ENCODE peak calls at places on chromosomes 2 and 18, in six cellular contexts. N is SK-N-SH, V is A549, U is Panc1, M is K562, E is HepG2. Z is an unnamed sample.

GRCh38 chr2:232331071-232331470 is 47.5 kb upstream of the ALPP start:
- DNase-seq in E (no peak), N (no peak), V (no peak), U (no peak), M (no peak), Z (no peak)

GRCh38 chr18:74499633-74500032 is 3.5 kb downstream of the CNDP2 start:
- DNase-seq in E (no peak), V (no peak), M (peak), N (no peak), U (no peak), Z (no peak)

GRCh38 chr2:43737855-43738254 is 36.0 kb upstream of the DYNC2LI1 start:
- DNase-seq in E (no peak), M (no peak), U (no peak), N (no peak), V (no peak), Z (no peak)

GRCh38 chr2:102841107-102841840 is 79.4 kb downstream of the TMEM182 start:
- DNase-seq in N (peak), U (peak), E (peak), M (peak), V (peak), Z (peak)

GRCh38 chr2:217988014-217988839 is 14.6 kb downstream of the TNS1 start:
- DNase-seq in V (peak), M (peak), E (peak), U (no peak), N (peak), Z (peak)

GRCh38 chr2:4973354-4973753 is 718.8 kb upstream of the SOX11 start:
- DNase-seq in V (no peak), N (no peak), U (no peak), M (no peak), E (no peak), Z (no peak)

GRCh38 chr2:216404010-216404618 is 8.2 kb upstream of the SMARCAL1 start:
- DNase-seq in E (peak), N (peak), M (peak), U (peak), V (peak), Z (peak)

GRCh38 chr2:8546319-8547283 is 135.3 kb upstream of the ID2 start:
- DNase-seq in U (no peak), M (no peak), N (no peak), E (no peak), V (no peak), Z (no peak)

GRCh38 chr2:130370490-130370889 is 14.6 kb downstream of the PTPN18 start:
- DNase-seq in N (no peak), U (no peak), E (no peak), M (no peak), V (no peak), Z (no peak)

GRCh38 chr2:58235170-58235569 is 6.0 kb downstream of the FANCL start:
- DNase-seq in E (no peak), U (no peak), N (no peak), M (no peak), V (no peak), Z (no peak)

GRCh38 chr2:83587309-83587708 is 871.8 kb downstream of the SUCLG1 start:
- DNase-seq in U (no peak), M (no peak), N (no peak), E (no peak), V (peak), Z (no peak)

GRCh38 chr18:27491772-27492171 is 306.7 kb upstream of the CHST9 start:
- DNase-seq in U (no peak), E (no peak), V (no peak), M (no peak), N (no peak), Z (peak)

GRCh38 chr2:44705356-44705755 is 236.1 kb upstream of the SIX3 start:
- DNase-seq in M (no peak), N (no peak), V (no peak), E (no peak), U (no peak), Z (peak)

GRCh38 chr18:64044616-64045015 is 74.7 kb downstream of the SERPINB8 start:
- DNase-seq in N (no peak), U (no peak), V (no peak), E (no peak), M (no peak), Z (no peak)

GRCh38 chr2:239930871-239931771 is 94.0 kb downstream of the NDUFA10 start:
- DNase-seq in N (no peak), M (no peak), U (no peak), V (no peak), E (no peak), Z (no peak)

GRCh38 chr2:40511661-40512213 is 59.8 kb upstream of the SLC8A1 start:
- DNase-seq in M (no peak), N (no peak), V (no peak), E (no peak), U (no peak), Z (peak)

GRCh38 chr2:146661494-146662096 is 1183.2 kb upstream of the ACVR2A start:
- DNase-seq in U (peak), M (peak), E (peak), N (peak), V (peak), Z (peak)

GRCh38 chr2:63326473-63326872 is 261.8 kb downstream of the WDPCP start:
- DNase-seq in V (no peak), N (no peak), E (no peak), M (no peak), U (no peak), Z (no peak)

GRCh38 chr2:204468689-204469429 is 76.4 kb upstream of the PARD3B start:
- DNase-seq in N (no peak), M (no peak), E (no peak), U (no peak), V (no peak), Z (no peak)

GRCh38 chr2:73886357-73886756 is 6.5 kb upstream of the ACTG2 start:
- DNase-seq in V (no peak), M (no peak), E (no peak), U (no peak), N (no peak), Z (no peak)

GRCh38 chr2:215930505-215931233 is 82.7 kb downstream of the MREG start:
- DNase-seq in U (no peak), M (no peak), N (no peak), V (no peak), E (no peak), Z (no peak)

GRCh38 chr18:79380816-79381806 is 14.6 kb upstream of the NFATC1 start:
- DNase-seq in M (peak), N (peak), U (no peak), E (peak), V (peak), Z (peak)

GRCh38 chr2:237393523-237393922 is 20.4 kb downstream of the COL6A3 start:
- DNase-seq in M (no peak), U (no peak), N (no peak), V (no peak), E (no peak), Z (no peak)

GRCh38 chr2:64260093-64260808 is 116.0 kb upstream of the PELI1 start:
- DNase-seq in N (no peak), M (no peak), E (no peak), V (no peak), U (no peak), Z (no peak)

GRCh38 chr2:109086743-109087020 is 42.3 kb upstream of the SH3RF3 start:
- DNase-seq in E (no peak), N (no peak), M (no peak), U (no peak), V (no peak), Z (no peak)

GRCh38 chr2:197515277-197515797 is 529 bp upstream of the MOB4 start:
- DNase-seq in M (no peak), V (no peak), E (peak), N (peak), U (no peak), Z (no peak)

GRCh38 chr2:134926231-134926931 is 7.8 kb downstream of the CCNT2 start:
- DNase-seq in U (no peak), N (no peak), V (peak), E (peak), M (no peak), Z (peak)

GRCh38 chr2:32136097-32136496 is 29.6 kb upstream of the SLC30A6 start:
- DNase-seq in N (no peak), U (no peak), M (no peak), E (no peak), V (peak), Z (no peak)

GRCh38 chr18:73962251-73962650 is 185.4 kb downstream of the FBXO15 start:
- DNase-seq in U (no peak), V (no peak), N (no peak), M (no peak), E (no peak), Z (no peak)

GRCh38 chr2:77387324-77387723 is 134.9 kb downstream of the LRRTM4 start:
- DNase-seq in M (no peak), U (no peak), V (no peak), N (no peak), E (no peak), Z (peak)

GRCh38 chr2:10022886-10023662 is 20.3 kb upstream of the KLF11 start:
- DNase-seq in E (no peak), N (no peak), V (no peak), M (no peak), U (no peak), Z (no peak)
- TF ChIP-seq CTCF in E (peak), N (peak), V (peak), M (no peak), U (no peak), Z (peak)

GRCh38 chr2:55163258-55163657 is 68.8 kb downstream of the CLHC1 start:
- DNase-seq in V (no peak), M (no peak), N (peak), E (no peak), U (no peak), Z (no peak)
- TF ChIP-seq REST in V (no peak), M (no peak), N (no peak), E (no peak), U (no peak), Z (no peak)

DNA sequence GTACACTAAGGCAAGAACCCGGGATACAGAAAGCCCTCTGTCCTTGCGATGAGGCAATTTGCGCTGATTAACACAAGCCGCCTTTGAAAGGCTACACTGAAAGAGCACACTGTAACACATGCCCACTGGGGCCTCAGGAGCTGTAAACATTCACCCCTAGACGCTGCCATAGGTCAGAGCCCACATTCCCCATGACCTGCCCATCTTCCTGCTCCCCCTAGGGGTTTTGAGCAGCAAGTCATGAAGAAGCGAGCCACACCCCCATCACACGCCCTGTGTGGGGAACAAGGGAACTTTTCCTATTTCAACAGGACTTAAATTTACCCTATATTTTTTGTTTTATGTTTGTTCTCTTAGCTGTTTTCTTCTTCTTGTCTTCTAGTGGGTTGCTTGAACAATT is 47.8 kb upstream of the SLC4A10 start:
- DNase-seq in U (no peak), M (no peak), E (peak), N (peak), V (peak), Z (peak)
- TF ChIP-seq CTCF in U (peak), M (peak), E (peak), N (peak), V (no peak), Z (peak)

GRCh38 chr2:33411765-33412164 is 64.7 kb upstream of the RASGRP3 start:
- DNase-seq in N (no peak), U (no peak), E (peak), V (peak), M (no peak), Z (no peak)
- TF ChIP-seq REST in N (no peak), U (no peak), E (no peak), V (no peak), M (no peak), Z (no peak)

GRCh38 chr18:58258707-58259342 is 214.8 kb downstream of the NEDD4L start:
- DNase-seq in V (no peak), E (no peak), U (no peak), M (peak), N (no peak), Z (no peak)
- TF ChIP-seq CTCF in V (no peak), E (no peak), U (no peak), M (no peak), N (no peak), Z (no peak)

GRCh38 chr2:85037622-85038021 is 66.7 kb downstream of the KCMF1 start:
- DNase-seq in M (no peak), N (no peak), E (no peak), V (no peak), U (no peak), Z (no peak)

GRCh38 chr2:85042330-85042729 is 71.4 kb downstream of the KCMF1 start:
- DNase-seq in N (no peak), M (no peak), E (no peak), V (no peak), U (no peak), Z (no peak)
- TF ChIP-seq REST in N (no peak), M (no peak), E (no peak), V (no peak), U (no peak), Z (no peak)

GRCh38 chr2:99725810-99726209 is 236.0 kb upstream of the REV1 start:
- DNase-seq in E (no peak), N (peak), U (no peak), V (no peak), M (no peak), Z (no peak)
- TF ChIP-seq CTCF in E (no peak), N (peak), U (no peak), V (peak), M (no peak), Z (peak)

Z was measured in GM23338.